ENCODE peak calls at places on chromosomes 6 and 20, in seven cellular contexts. O, L, Y, T, K, C and M are unnamed samples.

GRCh38 chr6:80143312-80143960 is 37.0 kb downstream of the BCKDHB start:
- DNase-seq in O (peak), L (no peak), Y (peak), T (peak), K (peak), C (no peak), M (peak)

GRCh38 chr6:87431263-87431662 is 23.5 kb downstream of the CFAP206 start:
- DNase-seq in O (no peak), L (no peak), Y (no peak), T (no peak), K (no peak), C (no peak), M (no peak)

GRCh38 chr6:47439348-47439668 is 38.3 kb upstream of the CD2AP start:
- DNase-seq in O (no peak), L (no peak), Y (no peak), T (no peak), K (no peak), C (no peak), M (no peak)

GRCh38 chr6:2081155-2082138 is 164.0 kb downstream of the GMDS start:
- DNase-seq in O (no peak), L (no peak), Y (no peak), T (no peak), K (no peak), C (no peak), M (no peak)

GRCh38 chr20:37564388-37565133 is 36.9 kb upstream of the BLCAP start:
- DNase-seq in O (no peak), L (peak), Y (peak), T (peak), K (no peak), C (peak), M (no peak)

GRCh38 chr6:137217801-137218472 is 1.2 kb downstream of the IFNGR1 start:
- DNase-seq in O (no peak), L (no peak), Y (peak), T (peak), K (peak), C (no peak), M (no peak)

GRCh38 chr6:3797231-3798200 is 46.0 kb upstream of the PXDC1 start:
- DNase-seq in O (no peak), L (peak), Y (no peak), T (no peak), K (peak), C (no peak), M (no peak)

GRCh38 chr6:53107091-53107490 is 41.5 kb downstream of the GCM1 start:
- DNase-seq in O (no peak), L (no peak), Y (no peak), T (no peak), K (peak), C (no peak), M (no peak)

GRCh38 chr6:107396226-107396625 is 63.1 kb downstream of the PDSS2 start:
- DNase-seq in O (no peak), L (no peak), Y (peak), T (no peak), K (no peak), C (no peak), M (no peak)

GRCh38 chr20:5918856-5919633 is 31.3 kb downstream of the TRMT6 start:
- DNase-seq in O (no peak), L (peak), Y (no peak), T (no peak), K (peak), C (no peak), M (no peak)

GRCh38 chr6:39821739-39822532 is 29.8 kb downstream of the DAAM2 start:
- DNase-seq in O (peak), L (no peak), Y (no peak), T (peak), K (no peak), C (no peak), M (no peak)

GRCh38 chr6:80254716-80255115 is 148.2 kb downstream of the BCKDHB start:
- DNase-seq in O (no peak), L (no peak), Y (no peak), T (no peak), K (no peak), C (no peak), M (no peak)

GRCh38 chr20:19832875-19833274 is 74.8 kb downstream of the RIN2 start:
- DNase-seq in O (no peak), L (no peak), Y (no peak), T (no peak), K (no peak), C (no peak), M (no peak)

GRCh38 chr20:58321205-58321604 is 11.7 kb downstream of the RAB22A start:
- DNase-seq in O (no peak), L (no peak), Y (no peak), T (no peak), K (no peak), C (no peak), M (no peak)

GRCh38 chr20:58851969-58852458 is 502 bp upstream of the GNAS start:
- DNase-seq in O (no peak), L (no peak), Y (no peak), T (no peak), K (no peak), C (no peak), M (no peak)

GRCh38 chr20:1897965-1898464 is 2.8 kb downstream of the SIRPA start:
- DNase-seq in O (no peak), L (no peak), Y (peak), T (no peak), K (no peak), C (no peak), M (no peak)

GRCh38 chr6:37624606-37625574 is 72.8 kb downstream of the MDGA1 start:
- DNase-seq in O (no peak), L (peak), Y (peak), T (peak), K (no peak), C (no peak), M (peak)

GRCh38 chr20:58900292-58900931 is 47.9 kb downstream of the GNAS start:
- DNase-seq in O (no peak), L (no peak), Y (no peak), T (no peak), K (no peak), C (no peak), M (no peak)

GRCh38 chr6:129844118-129844891 is 16.8 kb downstream of the TMEM244 start:
- DNase-seq in O (no peak), L (no peak), Y (no peak), T (no peak), K (peak), C (no peak), M (no peak)

GRCh38 chr20:16528078-16528477 is 45.2 kb downstream of the KIF16B start:
- DNase-seq in O (peak), L (peak), Y (peak), T (peak), K (peak), C (no peak), M (peak)

GRCh38 chr20:63469019-63469712 is 3.3 kb downstream of the KCNQ2 start:
- DNase-seq in O (no peak), L (no peak), Y (no peak), T (no peak), K (no peak), C (no peak), M (no peak)

GRCh38 chr20:2103454-2104153 is 2.0 kb downstream of the STK35 start:
- DNase-seq in O (no peak), L (no peak), Y (no peak), T (no peak), K (no peak), C (no peak), M (no peak)

GRCh38 chr20:8515810-8516435 is 383.9 kb downstream of the PLCB1 start:
- DNase-seq in O (no peak), L (no peak), Y (no peak), T (no peak), K (no peak), C (no peak), M (no peak)

GRCh38 chr6:40778186-40778585 is 191.0 kb upstream of the LRFN2 start:
- DNase-seq in O (no peak), L (no peak), Y (no peak), T (no peak), K (peak), C (no peak), M (no peak)

GRCh38 chr6:47700051-47700450 is 1.7 kb downstream of the ADGRF4 start:
- DNase-seq in O (peak), L (peak), Y (no peak), T (no peak), K (peak), C (no peak), M (peak)

GRCh38 chr6:108755257-108756240 is 92.7 kb upstream of the ARMC2 start:
- DNase-seq in O (no peak), L (no peak), Y (no peak), T (no peak), K (peak), C (no peak), M (no peak)

GRCh38 chr20:18611492-18611891 is 23.6 kb downstream of the DTD1 start:
- DNase-seq in O (no peak), L (no peak), Y (no peak), T (no peak), K (no peak), C (no peak), M (no peak)

GRCh38 chr6:84428300-84428907 is 201.0 kb upstream of the CEP162 start:
- DNase-seq in O (no peak), L (peak), Y (peak), T (peak), K (peak), C (peak), M (no peak)

GRCh38 chr6:29946380-29946779 is 4.0 kb downstream of the HLA-A start:
- DNase-seq in O (no peak), L (no peak), Y (no peak), T (no peak), K (no peak), C (no peak), M (no peak)

GRCh38 chr6:29947292-29947980 is 5.1 kb downstream of the HLA-A start:
- DNase-seq in O (no peak), L (no peak), Y (no peak), T (no peak), K (no peak), C (no peak), M (no peak)

GRCh38 chr6:29949934-29950333 is 7.6 kb downstream of the HLA-A start:
- DNase-seq in O (no peak), L (no peak), Y (no peak), T (no peak), K (no peak), C (no peak), M (no peak)

GRCh38 chr6:29946787-29947186 is 4.5 kb downstream of the HLA-A start:
- DNase-seq in O (no peak), L (no peak), Y (no peak), T (no peak), K (no peak), C (no peak), M (no peak)

DNA sequence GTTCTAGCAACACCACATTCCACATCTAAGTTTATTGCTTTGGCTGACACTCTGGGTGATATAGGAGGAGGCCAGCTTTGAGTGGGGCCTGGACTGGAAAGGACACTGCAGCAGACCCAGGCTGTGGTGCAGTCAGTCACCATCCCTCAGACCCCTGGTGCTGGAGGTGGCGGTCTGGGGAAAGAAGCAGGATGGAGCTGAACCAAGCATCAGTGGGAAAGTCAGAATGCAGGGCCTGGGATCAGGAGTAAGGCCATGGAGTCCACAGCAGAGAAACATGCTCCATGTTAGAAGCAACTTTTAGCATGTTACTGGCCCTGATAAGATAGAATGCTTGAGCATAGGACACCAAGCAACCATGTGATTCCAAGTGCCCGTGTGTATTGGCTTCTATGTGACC is 5.9 kb downstream of the HLA-A start:
- DNase-seq in O (no peak), L (no peak), Y (no peak), T (no peak), K (no peak), C (no peak), M (no peak)
- TF ChIP-seq POLR2A in O (no peak), L (no peak), Y (peak), T (no peak), K (no peak), C (no peak), M (no peak)

DNA sequence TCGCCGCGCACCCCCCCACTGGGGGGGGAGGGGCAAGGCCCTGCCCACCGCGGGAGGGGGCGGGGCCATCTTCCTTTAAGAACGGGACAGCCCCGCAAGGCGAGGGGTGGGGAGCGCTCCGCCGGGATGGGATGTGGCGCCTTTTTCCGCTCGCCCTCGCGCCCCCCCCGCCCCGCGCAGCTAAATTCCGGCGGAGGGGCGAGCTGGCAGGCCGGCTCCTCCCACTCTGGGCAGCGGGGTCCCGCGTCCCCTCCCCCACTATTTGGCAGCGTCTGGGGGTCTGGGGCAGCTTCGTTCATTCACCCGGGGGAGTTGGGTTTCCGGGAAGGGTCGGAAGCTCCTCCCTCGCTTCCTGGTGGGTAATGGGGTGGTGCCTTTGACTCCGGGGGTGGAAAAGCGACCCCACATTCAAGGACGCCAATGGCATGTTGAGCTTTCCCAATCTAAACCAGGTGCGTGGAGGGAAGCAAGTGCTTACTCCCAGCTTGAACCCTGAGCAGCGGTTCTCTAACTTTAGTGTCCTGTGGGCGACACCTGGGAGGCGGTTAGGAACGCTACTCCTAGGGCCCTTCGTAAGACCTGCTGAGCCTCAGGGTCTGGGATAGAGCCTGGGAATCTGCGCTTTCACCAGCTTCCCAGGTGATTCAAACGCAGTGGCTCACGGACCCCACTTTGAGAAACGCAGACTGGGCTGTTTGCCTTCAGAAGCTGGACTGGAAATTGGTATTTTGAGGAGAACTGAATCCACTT is 927 bp downstream of the ASXL1 start:
- DNase-seq in O (peak), L (peak), Y (peak), T (peak), K (peak), C (peak), M (peak)
- TF ChIP-seq POLR2A in O (peak), L (peak), Y (peak), T (no peak), K (peak), C (no peak), M (peak)

GRCh38 chr6:158852312-158853071 is 33.3 kb upstream of the EZR start:
- DNase-seq in O (no peak), L (no peak), Y (no peak), T (no peak), K (no peak), C (no peak), M (no peak)

GRCh38 chr6:158853872-158854213 is 34.7 kb upstream of the EZR start:
- DNase-seq in O (no peak), L (peak), Y (no peak), T (no peak), K (no peak), C (no peak), M (no peak)

GRCh38 chr6:158850807-158851115 is 31.6 kb upstream of the EZR start:
- DNase-seq in O (no peak), L (no peak), Y (no peak), T (no peak), K (peak), C (no peak), M (no peak)

GRCh38 chr6:158854214-158855101 is 35.3 kb upstream of the EZR start:
- DNase-seq in O (no peak), L (no peak), Y (no peak), T (no peak), K (peak), C (no peak), M (no peak)

GRCh38 chr6:158853072-158853871 is 34.1 kb upstream of the EZR start:
- DNase-seq in O (peak), L (peak), Y (peak), T (peak), K (peak), C (peak), M (peak)
- TF ChIP-seq POLR2A in O (no peak), L (no peak), Y (peak), T (no peak), K (no peak), C (no peak), M (peak)

GRCh38 chr20:39049684-39050554 is 87.8 kb downstream of the DHX35 start:
- DNase-seq in O (peak), L (peak), Y (peak), T (peak), K (peak), C (peak), M (peak)
- TF ChIP-seq POLR2A in O (no peak), L (peak), Y (no peak), T (no peak), K (no peak), C (peak), M (no peak)

DNA sequence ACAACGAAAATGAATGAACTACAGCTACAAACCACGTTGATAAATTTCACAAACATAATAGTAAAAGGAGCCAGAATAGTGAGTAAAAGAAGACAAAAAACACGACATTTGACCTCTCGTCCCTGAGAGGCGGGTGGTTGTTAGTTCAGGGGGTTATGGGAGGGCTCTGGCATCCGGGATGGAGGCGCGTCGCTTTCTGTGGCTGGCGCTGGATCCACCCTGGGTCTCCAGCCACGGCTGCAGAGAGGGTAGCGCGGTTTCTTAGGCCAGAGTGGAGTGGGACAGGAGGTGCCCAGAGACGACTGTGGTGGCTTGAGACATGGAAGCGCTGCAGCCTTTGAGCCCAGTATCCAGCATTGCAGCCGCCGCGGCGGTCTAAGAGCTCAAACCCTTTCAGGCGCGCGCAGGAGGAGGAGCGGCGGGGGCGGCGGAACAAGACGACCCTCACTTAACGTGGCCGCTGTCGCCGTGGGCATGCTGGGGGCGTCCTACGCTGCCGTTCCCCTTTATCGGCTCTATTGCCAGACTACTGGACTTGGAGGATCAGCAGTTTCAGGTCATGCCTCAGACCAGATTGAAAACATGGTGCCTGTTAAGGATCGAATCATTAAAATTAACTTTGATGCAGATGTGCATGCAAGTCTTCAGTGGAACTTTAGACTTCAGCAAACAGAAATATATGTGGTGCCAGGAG is 3.7 kb upstream of the ZSCAN23 start:
- DNase-seq in O (no peak), L (no peak), Y (no peak), T (peak), K (peak), C (peak), M (no peak)
- TF ChIP-seq POLR2A in O (no peak), L (no peak), Y (no peak), T (no peak), K (no peak), C (peak), M (no peak)